ENCODE peak calls at places on chromosomes 6 and 20, in seven cellular contexts. B is amygdala; N is iris pigment epithelial cell; E is RPMI8226; G is endothelial cell; C is activated naive CD8-positive, alpha-beta T cell treated with anti-CD3 and anti-CD28 coated beads, Interleukin-2, amount 50 U/mL, for 24 hours; T is stimulated activated CD4-positive, alpha-beta T cell treated with anti-CD3 and anti-CD28 coated beads, Interleukin-1b, Interleukin-23, amount 100 ng/mL, for 4 hours. P is an unnamed sample.

GRCh38 chr20:19993937-19994667 is 23.1 kb upstream of the NAA20 start:
- DNase-seq in G (no peak), N (peak), T (no peak), B (no peak), C (no peak), E (no peak), P (no peak)

GRCh38 chr6:167811689-167812487 is 14.8 kb upstream of the AFDN start:
- DNase-seq in G (no peak), E (peak), B (no peak), T (no peak), C (no peak), N (no peak), P (no peak)

GRCh38 chr6:13285705-13286104 is 42.6 kb downstream of the TBC1D7 start:
- DNase-seq in G (no peak), E (no peak), B (no peak), C (no peak), T (no peak), N (no peak), P (no peak)

GRCh38 chr6:12605888-12606345 is 110.7 kb upstream of the PHACTR1 start:
- DNase-seq in B (no peak), C (peak), N (peak), G (peak), E (peak), T (peak), P (peak)

GRCh38 chr20:50217207-50217949 is 26.7 kb downstream of the CEBPB start:
- DNase-seq in C (no peak), E (no peak), N (no peak), B (no peak), T (no peak), G (no peak), P (no peak)

GRCh38 chr6:155528982-155529453 is 73.4 kb upstream of the NOX3 start:
- DNase-seq in T (no peak), E (no peak), G (no peak), C (no peak), N (peak), B (no peak), P (no peak)

GRCh38 chr20:39839406-39840119 is 849.5 kb downstream of the MAFB start:
- DNase-seq in N (no peak), B (no peak), T (no peak), C (no peak), E (no peak), G (no peak), P (no peak)

GRCh38 chr6:64580346-64580745 is 944.7 kb downstream of the PHF3 start:
- DNase-seq in N (peak), T (no peak), B (no peak), E (no peak), G (no peak), C (no peak), P (no peak)

GRCh38 chr6:35401514-35401913 is 50.6 kb upstream of the FANCE start:
- DNase-seq in N (no peak), B (no peak), C (no peak), G (no peak), T (no peak), E (no peak), P (no peak)

GRCh38 chr6:98787401-98787800 is 47.0 kb upstream of the POU3F2 start:
- DNase-seq in C (no peak), G (no peak), B (no peak), N (no peak), T (no peak), E (no peak), P (no peak)

GRCh38 chr6:36118550-36119107 is 11.7 kb upstream of the MAPK13 start:
- DNase-seq in E (no peak), C (peak), G (no peak), N (no peak), B (no peak), T (peak), P (no peak)

GRCh38 chr6:160038479-160038878 is 69.6 kb downstream of the IGF2R start:
- DNase-seq in G (no peak), E (no peak), N (no peak), T (no peak), C (no peak), B (no peak), P (no peak)

GRCh38 chr6:68240731-68241130 is 394.4 kb upstream of the ADGRB3 start:
- DNase-seq in T (no peak), G (no peak), B (no peak), N (peak), C (no peak), E (no peak), P (no peak)

GRCh38 chr6:140078552-140079126 is 704.2 kb upstream of the CITED2 start:
- DNase-seq in C (no peak), G (no peak), B (no peak), N (peak), T (no peak), E (no peak), P (peak)

GRCh38 chr6:54957698-54958097 is 111.1 kb downstream of the FAM83B start:
- DNase-seq in G (no peak), B (no peak), C (no peak), E (no peak), N (no peak), T (no peak), P (no peak)

GRCh38 chr6:43186019-43186418 is 4.0 kb downstream of the CUL9 start:
- DNase-seq in T (no peak), E (no peak), C (no peak), B (no peak), N (no peak), G (no peak), P (no peak)

GRCh38 chr20:40686434-40686882 is 2.6 kb downstream of the MAFB start:
- DNase-seq in B (no peak), T (no peak), E (no peak), C (no peak), N (no peak), G (no peak), P (no peak)

GRCh38 chr6:122007366-122007765 is 392.1 kb upstream of the HSF2 start:
- DNase-seq in T (no peak), C (no peak), B (no peak), E (no peak), G (no peak), N (no peak), P (no peak)

P was measured in NCI-H446.